ENCODE peak calls at places on chromosomes 6 and 20, in five cellular contexts. R is IMR-90, F is cardiac fibroblast, K is fibroblast of pulmonary artery, Y is foreskin fibroblast. H is an unnamed sample.

GRCh38 chr6:158213925-158214674 is 46.0 kb downstream of the GTF2H5 start:
- DNase-seq in R (peak), F (peak), K (peak), Y (peak), H (peak)

GRCh38 chr6:10451828-10452509 is 37.1 kb upstream of the TFAP2A start:
- DNase-seq in R (peak), F (peak), K (peak), Y (peak), H (peak)

GRCh38 chr6:53282741-53283140 is 66.0 kb downstream of the ELOVL5 start:
- DNase-seq in R (no peak), F (no peak), K (peak), Y (peak), H (peak)

GRCh38 chr6:39377530-39377929 is 55.0 kb upstream of the KCNK16 start:
- DNase-seq in R (peak), F (peak), K (peak), Y (peak), H (peak)

GRCh38 chr20:16952965-16953364 is 204.8 kb downstream of the OTOR start:
- DNase-seq in R (no peak), F (no peak), K (no peak), Y (no peak), H (no peak)

GRCh38 chr20:62177307-62177706 is 5.5 kb upstream of the MTG2 start:
- DNase-seq in R (no peak), F (no peak), K (no peak), Y (no peak), H (no peak)

GRCh38 chr6:125743604-125744003 is 5.8 kb upstream of the HEY2 start:
- DNase-seq in R (no peak), F (no peak), K (no peak), Y (no peak), H (no peak)

GRCh38 chr6:44126320-44127149 is 717 bp downstream of the MRPL14 start:
- DNase-seq in R (peak), F (peak), K (peak), Y (peak), H (no peak)

GRCh38 chr6:170452767-170453545 is 100.2 kb downstream of the PSMB1 start:
- DNase-seq in R (no peak), F (no peak), K (no peak), Y (no peak), H (no peak)

GRCh38 chr6:44104661-44105060 is 22.6 kb downstream of the MRPL14 start:
- DNase-seq in R (no peak), F (peak), K (peak), Y (no peak), H (no peak)

GRCh38 chr6:15948930-15949900 is 179.7 kb upstream of the MYLIP start:
- DNase-seq in R (no peak), F (peak), K (peak), Y (no peak), H (no peak)

GRCh38 chr6:127582777-127583462 is 5.9 kb downstream of the C6orf58 start:
- DNase-seq in R (peak), F (peak), K (peak), Y (peak), H (no peak)

GRCh38 chr20:63433756-63434531 is 38.5 kb downstream of the KCNQ2 start:
- DNase-seq in R (no peak), F (no peak), K (no peak), Y (no peak), H (no peak)

GRCh38 chr6:166488081-166488685 is 98.3 kb downstream of the RAMACL start:
- DNase-seq in R (peak), F (peak), K (peak), Y (no peak), H (no peak)

GRCh38 chr6:28807682-28808280 is 116.0 kb downstream of the TRIM27 start:
- DNase-seq in R (peak), F (peak), K (peak), Y (peak), H (no peak)

GRCh38 chr20:44212792-44213191 is 2.2 kb upstream of the OSER1 start:
- DNase-seq in R (peak), F (no peak), K (no peak), Y (no peak), H (no peak)

GRCh38 chr20:42788707-42789106 is 401.0 kb downstream of the PTPRT start:
- DNase-seq in R (no peak), F (no peak), K (no peak), Y (no peak), H (no peak)

GRCh38 chr6:169959129-169960002 is 207.9 kb downstream of the ERMARD start:
- DNase-seq in R (no peak), F (no peak), K (no peak), Y (no peak), H (no peak)

GRCh38 chr6:5958948-5959347 is 47.8 kb downstream of the NRN1 start:
- DNase-seq in R (no peak), F (no peak), K (no peak), Y (no peak), H (no peak)

GRCh38 chr6:40131675-40132074 is 197.4 kb upstream of the MOCS1 start:
- DNase-seq in R (no peak), F (no peak), K (no peak), Y (no peak), H (no peak)

GRCh38 chr6:87373377-87373776 is 28.8 kb downstream of the C6orf163 start:
- DNase-seq in R (no peak), F (no peak), K (no peak), Y (no peak), H (no peak)

GRCh38 chr6:101226677-101227135 is 166.8 kb upstream of the GRIK2 start:
- DNase-seq in R (peak), F (peak), K (peak), Y (peak), H (no peak)

GRCh38 chr6:80143312-80143960 is 37.0 kb downstream of the BCKDHB start:
- DNase-seq in R (peak), F (peak), K (peak), Y (peak), H (peak)

GRCh38 chr20:18632196-18632789 is 44.4 kb downstream of the DTD1 start:
- DNase-seq in R (peak), F (peak), K (peak), Y (peak), H (peak)

GRCh38 chr6:170159040-170159965 is 131.6 kb downstream of the DLL1 start:
- DNase-seq in R (no peak), F (no peak), K (no peak), Y (no peak), H (no peak)

GRCh38 chr6:26065952-26066380 is 21.3 kb upstream of the HFE start:
- DNase-seq in R (peak), F (peak), K (peak), Y (peak), H (no peak)

GRCh38 chr6:161319231-161319630 is 45.4 kb upstream of the AGPAT4 start:
- DNase-seq in R (no peak), F (no peak), K (no peak), Y (no peak), H (no peak)

GRCh38 chr6:52994031-52994788 is 874 bp downstream of the GSTA4 start:
- DNase-seq in R (peak), F (peak), K (peak), Y (peak), H (no peak)

GRCh38 chr6:47484616-47485015 is 7.0 kb downstream of the CD2AP start:
- DNase-seq in R (peak), F (peak), K (peak), Y (peak), H (peak)

DNA sequence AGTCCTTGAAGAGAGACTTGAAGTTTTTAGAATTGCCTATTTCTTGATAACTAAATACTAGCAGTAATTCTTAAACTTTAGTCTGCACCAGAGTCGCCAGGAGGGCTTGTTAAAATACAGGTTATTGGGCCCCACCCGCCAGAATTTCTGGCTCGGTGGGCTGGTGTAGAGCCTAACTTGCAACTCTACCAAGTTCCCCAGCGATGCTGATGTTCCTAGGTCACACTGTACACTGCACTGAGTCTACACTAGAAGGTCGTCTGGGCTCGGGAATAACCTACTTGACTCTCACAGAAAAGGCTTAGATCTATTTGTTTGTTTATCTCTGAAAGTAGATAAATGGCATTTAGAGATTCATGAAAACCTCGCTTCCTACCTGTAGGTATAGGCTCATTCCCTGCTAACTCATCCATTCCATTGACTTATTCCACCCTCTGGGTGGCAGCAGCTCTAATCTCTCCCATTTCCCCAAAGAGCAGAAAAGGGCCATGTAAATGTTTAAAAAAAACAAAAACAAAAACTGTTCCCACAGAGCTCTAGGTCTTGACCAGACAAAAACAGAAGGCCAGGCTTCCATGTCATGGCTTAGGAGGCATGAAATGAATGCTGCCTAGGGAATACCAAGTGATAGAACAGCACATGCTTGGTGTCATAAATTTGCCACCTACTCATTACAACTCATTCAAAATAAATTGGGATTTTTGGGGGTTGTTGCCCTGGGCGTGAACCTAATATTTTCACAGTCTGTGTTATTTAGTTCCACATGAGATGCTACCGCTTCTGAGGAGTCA is 292.1 kb downstream of the ADGB start:
- DNase-seq in R (no peak), F (no peak), K (no peak), Y (peak), H (no peak)
- TF ChIP-seq CTCF in R (no peak), F (no peak), K (peak), Y (no peak), H (peak)

DNA sequence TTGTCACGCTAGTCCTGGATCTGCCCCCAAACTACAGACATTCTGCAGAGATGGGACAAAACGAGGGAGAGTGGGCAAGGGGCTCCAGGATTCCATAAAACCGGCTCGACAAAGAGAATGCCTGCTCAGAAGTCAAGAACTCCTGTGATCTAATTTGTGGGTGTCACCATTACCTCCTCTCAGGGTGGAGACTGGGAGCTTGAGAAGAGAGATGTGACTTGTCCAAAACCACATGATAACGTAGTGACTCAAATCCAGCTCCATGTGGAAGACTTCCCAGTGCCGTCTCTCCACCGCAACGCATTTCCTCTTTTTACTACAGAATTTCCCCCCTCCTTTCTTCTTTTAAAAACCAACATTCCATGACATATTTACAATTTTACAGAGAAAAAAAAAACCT is 44.3 kb downstream of the TRERF1 start:
- DNase-seq in R (peak), F (peak), K (peak), Y (peak), H (peak)
- H3K4me3 ChIP-seq in R (no peak), F (no peak), K (no peak), Y (no peak), H (no peak)

DNA sequence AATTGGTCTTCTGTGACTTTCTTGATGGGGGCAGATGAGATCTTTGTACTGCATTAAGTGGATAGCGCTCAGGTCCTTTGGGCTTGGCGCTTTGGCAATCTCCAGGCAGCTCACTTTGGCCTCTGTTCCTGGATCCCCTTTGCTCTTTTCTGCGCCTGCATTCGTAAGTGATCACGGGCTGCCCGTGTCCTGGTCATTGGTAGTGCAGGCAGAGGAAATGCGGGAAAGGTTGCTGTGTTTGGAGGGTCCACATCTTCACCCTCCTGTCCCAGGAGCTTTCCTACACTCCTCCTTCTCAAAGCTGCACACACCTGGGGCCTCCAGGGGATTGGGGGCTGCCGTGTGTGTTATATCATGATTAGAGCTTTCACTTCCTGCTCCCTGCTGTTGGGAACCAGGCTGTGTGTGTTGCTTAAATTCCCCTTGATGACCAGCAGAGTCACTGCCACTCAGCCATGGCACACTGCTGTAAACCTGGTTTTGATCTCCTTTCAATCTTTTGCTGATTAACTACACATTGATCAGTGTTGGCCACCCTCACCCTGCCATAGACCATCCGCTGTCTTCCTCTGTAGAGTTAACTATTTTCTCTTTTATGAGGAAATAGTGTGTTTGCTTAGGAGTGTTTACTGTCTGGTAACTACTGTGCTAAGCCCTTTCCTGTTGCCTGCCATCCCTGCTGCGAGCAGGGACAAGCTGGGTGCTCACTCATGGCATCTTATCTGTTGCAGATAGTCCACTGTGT is 13.0 kb upstream of the SNHG17 start:
- DNase-seq in R (no peak), F (no peak), K (no peak), Y (no peak), H (no peak)
- TF ChIP-seq CTCF in R (no peak), F (no peak), K (no peak), Y (no peak), H (no peak)

DNA sequence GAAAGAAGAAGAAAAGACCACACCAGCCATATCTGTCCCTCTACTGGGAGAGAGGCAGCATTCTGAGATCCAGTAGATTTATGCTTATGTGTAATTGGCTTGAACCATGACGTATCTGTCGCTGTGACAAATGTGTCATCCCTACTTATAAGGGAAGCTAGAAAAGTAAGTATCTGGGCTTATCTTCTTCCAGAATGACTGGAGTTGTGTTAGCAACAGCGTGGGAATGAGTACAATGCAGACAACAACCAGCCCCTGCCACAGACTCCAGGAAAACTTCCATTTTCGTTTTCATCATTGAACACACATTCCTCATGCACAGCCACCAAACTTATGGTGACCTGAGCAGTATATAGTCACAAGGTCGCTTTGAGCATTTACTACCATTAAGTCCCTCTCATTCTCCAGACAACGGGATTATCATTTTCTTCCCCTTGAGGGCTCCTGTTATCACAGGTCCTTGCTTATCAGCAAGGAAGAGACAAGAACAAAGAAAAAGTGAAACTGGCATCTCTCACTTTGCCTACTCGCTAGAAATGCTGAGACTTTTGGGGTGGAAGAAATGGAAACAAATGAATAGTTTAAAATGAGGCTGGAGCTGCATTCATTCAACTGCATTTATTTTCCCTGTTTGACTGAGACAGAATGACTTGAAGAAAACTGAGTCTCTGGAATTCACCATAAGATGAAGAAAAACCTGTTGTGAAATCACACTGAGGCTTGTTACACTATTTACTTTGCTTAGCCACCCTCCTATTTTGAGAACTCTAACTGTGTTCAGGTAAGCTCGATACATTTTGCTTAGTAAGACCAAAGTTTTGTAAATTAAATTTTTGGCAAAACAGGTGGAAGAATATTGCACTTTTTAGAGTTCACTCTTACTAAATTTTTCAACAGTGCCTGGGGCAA is 149.3 kb upstream of the FOXQ1 start:
- DNase-seq in R (peak), F (no peak), K (no peak), Y (no peak), H (no peak)
- H3K4me3 ChIP-seq in R (peak), F (no peak), K (no peak), Y (no peak), H (no peak)

DNA sequence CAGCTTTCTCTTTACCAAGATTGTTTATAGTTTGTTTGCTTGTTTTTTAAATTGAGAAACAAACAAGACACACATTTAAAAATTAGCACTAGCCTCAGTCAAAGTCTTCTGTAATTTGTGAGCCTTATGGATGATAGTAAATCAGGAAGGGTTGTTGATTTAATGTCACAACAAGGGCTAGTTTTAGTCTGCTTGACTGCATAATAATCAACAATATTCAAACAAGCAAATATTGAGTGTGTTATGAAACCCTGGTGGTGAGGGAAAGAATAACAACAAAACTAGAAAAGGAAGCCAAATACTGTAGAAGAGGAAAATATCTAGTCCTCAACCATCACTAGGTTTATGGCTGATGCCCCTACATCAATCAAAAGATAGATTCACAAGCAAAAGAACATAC is 228.6 kb downstream of the TBC1D7 start:
- DNase-seq in R (no peak), F (no peak), K (no peak), Y (no peak), H (no peak)
- TF ChIP-seq CTCF in R (no peak), F (peak), K (peak), Y (peak), H (no peak)

GRCh38 chr6:42679358-42679757 is 43.0 kb downstream of the PRPH2 start:
- DNase-seq in R (no peak), F (no peak), K (no peak), Y (no peak), H (no peak)
- H3K4me3 ChIP-seq in R (no peak), F (no peak), K (no peak), Y (no peak), H (no peak)

GRCh38 chr20:53413188-53413631 is 180.4 kb downstream of the ZNF217 start:
- DNase-seq in R (no peak), F (no peak), K (no peak), Y (no peak), H (no peak)
- TF ChIP-seq CTCF in R (no peak), F (no peak), K (peak), Y (no peak), H (peak)

DNA sequence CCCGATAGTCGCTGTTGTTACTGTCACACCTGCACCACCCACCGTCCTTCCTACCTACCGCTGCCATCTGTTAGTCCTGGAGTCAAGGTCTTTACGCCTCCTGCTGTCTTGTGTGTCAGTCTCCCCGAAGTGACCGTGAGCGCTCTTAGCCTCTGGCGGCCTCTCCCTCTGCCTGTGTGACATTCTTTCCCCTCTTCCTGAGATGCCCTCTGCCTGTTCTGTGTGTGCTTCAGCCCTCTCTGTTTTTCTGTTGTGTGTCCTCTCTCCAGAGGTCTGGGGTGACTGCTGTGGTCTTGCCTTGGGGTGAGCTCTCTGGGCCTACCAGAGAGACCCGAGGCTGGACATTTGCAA is 54.9 kb downstream of the TCP11 start:
- DNase-seq in R (no peak), F (no peak), K (no peak), Y (no peak), H (no peak)
- H3K4me3 ChIP-seq in R (no peak), F (no peak), K (no peak), Y (no peak), H (no peak)

DNA sequence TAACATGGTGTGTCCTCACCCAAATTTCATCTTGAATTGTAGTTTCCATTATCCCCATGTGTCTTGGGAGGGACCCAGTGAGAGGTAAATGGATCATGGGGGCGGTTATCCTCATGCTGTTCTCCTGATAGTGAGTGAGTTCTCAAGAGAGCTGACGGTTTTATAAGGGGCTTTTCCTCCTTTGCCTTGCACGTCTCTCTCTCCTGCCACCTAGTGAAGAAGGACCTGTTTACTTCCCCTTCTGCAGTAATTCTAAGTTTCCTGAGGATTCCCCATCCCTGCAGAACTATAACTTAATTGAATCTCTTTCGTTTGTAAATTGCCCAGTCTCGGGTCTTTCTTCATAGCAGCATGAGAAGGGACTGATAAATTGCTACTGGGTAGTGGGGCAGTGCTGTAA is 789.3 kb downstream of the FRK start:
- DNase-seq in R (no peak), F (no peak), K (no peak), Y (no peak), H (no peak)
- TF ChIP-seq CTCF in R (no peak), F (no peak), K (no peak), Y (no peak), H (no peak)